ENCODE peak calls at places on chromosomes 13 and 19, in five cellular contexts. H, M, S, P and X are unnamed samples.

GRCh38 chr19:8639821-8640401 is 9.5 kb downstream of the NFILZ start:
- DNase-seq in S (no peak), P (no peak), M (no peak), H (peak; percentile 92), X (no peak)

GRCh38 chr19:6063576-6063961 is 46.7 kb downstream of the RFX2 start:
- DNase-seq in H (no peak), P (no peak), M (no peak), S (no peak), X (no peak)

GRCh38 chr13:22897571-22898314 is 283.0 kb upstream of the SGCG start:
- DNase-seq in P (no peak), M (no peak), H (no peak), S (no peak), X (no peak)

GRCh38 chr13:80213201-80213600 is 127.7 kb downstream of the SPRY2 start:
- DNase-seq in H (no peak), M (no peak), P (no peak), S (no peak), X (no peak)

GRCh38 chr19:53977991-53978731 is 13.3 kb upstream of the CACNG6 start:
- DNase-seq in H (peak; percentile 100), P (peak; percentile 94), S (no peak), M (peak; percentile 20), X (no peak)

GRCh38 chr19:7860902-7861618 is 13.1 kb downstream of the PRR36 start:
- DNase-seq in P (no peak), M (no peak), H (no peak), S (no peak), X (no peak)

GRCh38 chr13:99237981-99238662 is 20.1 kb downstream of the GPR18 start:
- DNase-seq in M (no peak), S (no peak), P (no peak), H (no peak), X (no peak)

GRCh38 chr13:80131204-80131603 is 209.7 kb downstream of the SPRY2 start:
- DNase-seq in M (no peak), H (peak; percentile 68), P (peak; percentile 55), S (no peak), X (peak; percentile 69)

GRCh38 chr13:33676045-33676699 is 141.8 kb upstream of the RFC3 start:
- DNase-seq in S (no peak), P (peak; percentile 10), M (no peak), H (no peak), X (no peak)

GRCh38 chr19:10352764-10353671 is 13.6 kb upstream of the ICAM3 start:
- DNase-seq in M (peak; percentile 38), P (no peak), S (no peak), H (no peak), X (peak; percentile 70)

GRCh38 chr19:47429140-47429793 is 9.9 kb upstream of the MEIS3 start:
- DNase-seq in P (no peak), S (no peak), H (no peak), M (no peak), X (peak; percentile 48)

GRCh38 chr19:55455576-55456235 is 5.7 kb downstream of the ISOC2 start:
- DNase-seq in S (no peak), M (no peak), P (no peak), H (no peak), X (no peak)

GRCh38 chr13:32639502-32640105 is 53.4 kb downstream of the PDS5B start:
- DNase-seq in H (peak; percentile 57), S (peak; percentile 15), P (peak; percentile 67), M (peak; percentile 62), X (peak; percentile 74)

GRCh38 chr13:47027797-47028437 is 131.1 kb upstream of the HTR2A start:
- DNase-seq in S (no peak), M (no peak), P (no peak), H (no peak), X (no peak)

GRCh38 chr19:58052256-58052655 is 6.8 kb upstream of the ZNF135 start:
- DNase-seq in S (no peak), H (no peak), M (no peak), P (no peak), X (no peak)

GRCh38 chr19:30602661-30603322 is 230.6 kb downstream of the ZNF536 start:
- DNase-seq in H (no peak), S (no peak), M (no peak), P (no peak), X (no peak)

GRCh38 chr19:34120846-34121639 is 51.3 kb upstream of the LSM14A start:
- DNase-seq in P (peak; percentile 65), S (no peak), M (peak; percentile 60), H (peak; percentile 77), X (peak; percentile 63)

GRCh38 chr19:41711376-41712261 is 3.2 kb downstream of the CEACAM5 start:
- DNase-seq in H (no peak), M (no peak), S (no peak), P (no peak), X (no peak)

GRCh38 chr19:14809272-14810057 is 25.5 kb downstream of the OR7A5 start:
- DNase-seq in S (no peak), H (no peak), M (no peak), P (no peak), X (no peak)

GRCh38 chr19:55370305-55370988 is at the start of gene IL11:
- DNase-seq in S (no peak), H (peak; percentile 67), P (no peak), M (no peak), X (no peak)

GRCh38 chr13:102555914-102556553 is 40.8 kb upstream of the TPP2 start:
- DNase-seq in P (peak; percentile 52), M (peak; percentile 32), H (peak; percentile 30), S (no peak), X (peak; percentile 59)

GRCh38 chr13:75789451-75790197 is 153.5 kb downstream of the LMO7 start:
- DNase-seq in P (peak; percentile 12), S (no peak), H (no peak), M (no peak), X (no peak)

GRCh38 chr13:75794663-75795062 is 158.5 kb downstream of the LMO7 start:
- DNase-seq in M (no peak), S (no peak), H (no peak), P (no peak), X (no peak)

GRCh38 chr13:75795274-75795673 is 159.1 kb downstream of the LMO7 start:
- DNase-seq in M (no peak), H (no peak), S (no peak), P (no peak), X (no peak)

GRCh38 chr13:75790198-75790970 is 154.3 kb downstream of the LMO7 start:
- DNase-seq in P (no peak), S (no peak), M (no peak), H (no peak), X (no peak)

GRCh38 chr13:75792526-75793187 is 156.5 kb downstream of the LMO7 start:
- DNase-seq in H (peak; percentile 67), S (no peak), M (no peak), P (no peak), X (no peak)
- TF ChIP-seq MYC in H (no peak), S (no peak), M (no peak), P (no peak), X (no peak)

GRCh38 chr13:106691251-106691650 is 123.3 kb upstream of the ARGLU1 start:
- DNase-seq in P (no peak), S (no peak), M (no peak), H (no peak), X (no peak)

GRCh38 chr13:106696140-106696539 is 128.2 kb upstream of the ARGLU1 start:
- DNase-seq in P (no peak), H (no peak), M (no peak), S (no peak), X (no peak)

GRCh38 chr13:106696719-106697118 is 128.8 kb upstream of the ARGLU1 start:
- DNase-seq in H (no peak), M (no peak), S (no peak), P (no peak), X (no peak)

GRCh38 chr13:106691861-106692260 is 123.9 kb upstream of the ARGLU1 start:
- DNase-seq in P (no peak), S (no peak), M (no peak), H (no peak), X (no peak)

DNA sequence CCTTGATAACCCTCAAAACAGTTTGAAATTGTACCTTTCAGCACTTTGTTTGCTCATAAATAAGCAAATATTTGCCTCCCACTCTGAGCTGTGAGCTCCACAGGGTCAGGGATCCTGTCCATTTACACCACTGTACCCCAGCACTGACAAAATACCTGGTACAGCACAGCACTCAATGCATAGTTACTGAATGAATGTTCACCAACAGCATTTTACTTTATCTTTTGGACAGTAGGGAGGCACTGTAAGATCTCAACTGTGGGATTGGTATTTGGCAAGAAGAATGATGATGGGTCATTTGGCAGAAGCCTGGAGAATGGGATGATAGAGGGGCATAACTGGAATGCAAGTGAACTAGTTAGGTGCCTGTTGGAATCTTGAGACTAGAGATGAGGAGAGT is 127.2 kb upstream of the ARGLU1 start:
- DNase-seq in P (no peak), M (no peak), H (no peak), S (no peak), X (no peak)
- TF ChIP-seq MYC in P (no peak), M (no peak), H (no peak), S (no peak), X (no peak)

GRCh38 chr13:112892759-112893569 is 76.0 kb upstream of the MCF2L start:
- DNase-seq in H (no peak), S (no peak), M (no peak), P (peak; percentile 34), X (peak; percentile 60)
- TF ChIP-seq MYC in H (no peak), S (no peak), M (no peak), P (no peak), X (peak; percentile 39)

GRCh38 chr13:97568850-97569249 is 134.9 kb downstream of the RAP2A start:
- DNase-seq in H (no peak), S (no peak), P (peak; percentile 54), M (no peak), X (no peak)
- TF ChIP-seq MYC in H (no peak), S (no peak), P (no peak), M (no peak), X (no peak)

DNA sequence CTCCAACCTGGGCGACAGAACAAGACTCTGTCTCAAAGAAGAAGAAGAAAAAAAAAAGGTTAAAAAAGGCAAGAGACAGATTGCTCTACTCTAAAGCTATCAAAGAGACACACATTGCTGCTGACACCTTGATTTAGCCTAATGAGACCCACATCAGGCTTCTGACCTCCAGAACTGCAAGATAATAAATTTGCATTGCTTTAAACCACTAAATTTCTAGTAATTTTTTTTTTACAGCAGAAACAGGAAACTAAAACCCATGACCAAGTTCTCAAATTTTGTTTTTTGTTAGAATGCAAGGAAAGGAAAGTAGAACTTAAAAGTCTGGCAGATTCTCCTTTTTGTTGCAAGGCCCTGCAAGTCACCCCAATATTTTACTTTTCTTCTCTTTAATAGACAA is 56.4 kb upstream of the MED4 start:
- DNase-seq in H (no peak), P (no peak), S (no peak), M (no peak), X (no peak)
- TF ChIP-seq MYC in H (no peak), P (no peak), S (no peak), M (no peak), X (no peak)